ENCODE peak calls at places on chromosomes 3 and 15, in four cellular contexts. One of them, this sample, is unnamed.

GRCh38 chr3:98454929-98455328 is 8.1 kb upstream of the OR5K1 start:
- DNase-seq in naive thymus-derived CD4-positive, alpha-beta T cell: no peak
- DNase-seq in stimulated activated CD4-positive, alpha-beta T cell treated with anti-CD3 and anti-CD28 coated beads, TNF-alpha, amount 100 ng/mL, for 24 hours: no peak
- DNase-seq in stimulated activated CD8-positive, alpha-beta memory T cell treated with anti-CD3 and anti-CD28 coated beads, Interleukin-7, amount 100 ng/mL, for 4 hours: no peak
- DNase-seq in this sample: no peak

GRCh38 chr15:65368300-65368617 is 9.5 kb downstream of the IGDCC3 start:
- DNase-seq in naive thymus-derived CD4-positive, alpha-beta T cell: no peak
- DNase-seq in stimulated activated CD4-positive, alpha-beta T cell treated with anti-CD3 and anti-CD28 coated beads, TNF-alpha, amount 100 ng/mL, for 24 hours: no peak
- DNase-seq in stimulated activated CD8-positive, alpha-beta memory T cell treated with anti-CD3 and anti-CD28 coated beads, Interleukin-7, amount 100 ng/mL, for 4 hours: no peak
- DNase-seq in this sample: peak; percentile 71

GRCh38 chr3:116112686-116113085 is 332.6 kb downstream of the LSAMP start:
- DNase-seq in naive thymus-derived CD4-positive, alpha-beta T cell: no peak
- DNase-seq in stimulated activated CD4-positive, alpha-beta T cell treated with anti-CD3 and anti-CD28 coated beads, TNF-alpha, amount 100 ng/mL, for 24 hours: no peak
- DNase-seq in stimulated activated CD8-positive, alpha-beta memory T cell treated with anti-CD3 and anti-CD28 coated beads, Interleukin-7, amount 100 ng/mL, for 4 hours: no peak
- DNase-seq in this sample: no peak

GRCh38 chr3:172709776-172710708 is 825 bp downstream of the NCEH1 start:
- DNase-seq in naive thymus-derived CD4-positive, alpha-beta T cell: peak; percentile 8
- DNase-seq in stimulated activated CD4-positive, alpha-beta T cell treated with anti-CD3 and anti-CD28 coated beads, TNF-alpha, amount 100 ng/mL, for 24 hours: peak; percentile 8
- DNase-seq in stimulated activated CD8-positive, alpha-beta memory T cell treated with anti-CD3 and anti-CD28 coated beads, Interleukin-7, amount 100 ng/mL, for 4 hours: no peak
- DNase-seq in this sample: peak; percentile 48

GRCh38 chr3:55882006-55882405 is 394.9 kb upstream of the WNT5A start:
- DNase-seq in naive thymus-derived CD4-positive, alpha-beta T cell: no peak
- DNase-seq in stimulated activated CD4-positive, alpha-beta T cell treated with anti-CD3 and anti-CD28 coated beads, TNF-alpha, amount 100 ng/mL, for 24 hours: no peak
- DNase-seq in stimulated activated CD8-positive, alpha-beta memory T cell treated with anti-CD3 and anti-CD28 coated beads, Interleukin-7, amount 100 ng/mL, for 4 hours: no peak
- DNase-seq in this sample: no peak

GRCh38 chr15:54026258-54026657 is 48.0 kb downstream of the UNC13C start:
- DNase-seq in naive thymus-derived CD4-positive, alpha-beta T cell: no peak
- DNase-seq in stimulated activated CD4-positive, alpha-beta T cell treated with anti-CD3 and anti-CD28 coated beads, TNF-alpha, amount 100 ng/mL, for 24 hours: no peak
- DNase-seq in stimulated activated CD8-positive, alpha-beta memory T cell treated with anti-CD3 and anti-CD28 coated beads, Interleukin-7, amount 100 ng/mL, for 4 hours: no peak
- DNase-seq in this sample: no peak

GRCh38 chr3:172258616-172259015 is 189.6 kb downstream of the GHSR start:
- DNase-seq in naive thymus-derived CD4-positive, alpha-beta T cell: no peak
- DNase-seq in stimulated activated CD4-positive, alpha-beta T cell treated with anti-CD3 and anti-CD28 coated beads, TNF-alpha, amount 100 ng/mL, for 24 hours: no peak
- DNase-seq in stimulated activated CD8-positive, alpha-beta memory T cell treated with anti-CD3 and anti-CD28 coated beads, Interleukin-7, amount 100 ng/mL, for 4 hours: no peak
- DNase-seq in this sample: no peak

GRCh38 chr3:195746346-195746745 is 25.6 kb downstream of the MUC20 start:
- DNase-seq in naive thymus-derived CD4-positive, alpha-beta T cell: no peak
- DNase-seq in stimulated activated CD4-positive, alpha-beta T cell treated with anti-CD3 and anti-CD28 coated beads, TNF-alpha, amount 100 ng/mL, for 24 hours: no peak
- DNase-seq in stimulated activated CD8-positive, alpha-beta memory T cell treated with anti-CD3 and anti-CD28 coated beads, Interleukin-7, amount 100 ng/mL, for 4 hours: no peak
- DNase-seq in this sample: no peak

GRCh38 chr15:77160562-77161481 is 89.9 kb upstream of the TSPAN3 start:
- DNase-seq in naive thymus-derived CD4-positive, alpha-beta T cell: peak; percentile 31
- DNase-seq in stimulated activated CD4-positive, alpha-beta T cell treated with anti-CD3 and anti-CD28 coated beads, TNF-alpha, amount 100 ng/mL, for 24 hours: no peak
- DNase-seq in stimulated activated CD8-positive, alpha-beta memory T cell treated with anti-CD3 and anti-CD28 coated beads, Interleukin-7, amount 100 ng/mL, for 4 hours: no peak
- DNase-seq in this sample: no peak

GRCh38 chr3:138367912-138368311 is 19.5 kb downstream of the MRAS start:
- DNase-seq in naive thymus-derived CD4-positive, alpha-beta T cell: no peak
- DNase-seq in stimulated activated CD4-positive, alpha-beta T cell treated with anti-CD3 and anti-CD28 coated beads, TNF-alpha, amount 100 ng/mL, for 24 hours: no peak
- DNase-seq in stimulated activated CD8-positive, alpha-beta memory T cell treated with anti-CD3 and anti-CD28 coated beads, Interleukin-7, amount 100 ng/mL, for 4 hours: no peak
- DNase-seq in this sample: no peak

GRCh38 chr3:115164374-115165221 is 17.5 kb upstream of the ZBTB20 start:
- DNase-seq in naive thymus-derived CD4-positive, alpha-beta T cell: no peak
- DNase-seq in stimulated activated CD4-positive, alpha-beta T cell treated with anti-CD3 and anti-CD28 coated beads, TNF-alpha, amount 100 ng/mL, for 24 hours: no peak
- DNase-seq in stimulated activated CD8-positive, alpha-beta memory T cell treated with anti-CD3 and anti-CD28 coated beads, Interleukin-7, amount 100 ng/mL, for 4 hours: no peak
- DNase-seq in this sample: no peak

GRCh38 chr3:105827959-105828358 is 40.9 kb downstream of the CBLB start:
- DNase-seq in naive thymus-derived CD4-positive, alpha-beta T cell: no peak
- DNase-seq in stimulated activated CD4-positive, alpha-beta T cell treated with anti-CD3 and anti-CD28 coated beads, TNF-alpha, amount 100 ng/mL, for 24 hours: no peak
- DNase-seq in stimulated activated CD8-positive, alpha-beta memory T cell treated with anti-CD3 and anti-CD28 coated beads, Interleukin-7, amount 100 ng/mL, for 4 hours: no peak
- DNase-seq in this sample: peak; percentile 31

GRCh38 chr3:136728434-136728833 is 23.7 kb downstream of the STAG1 start:
- DNase-seq in naive thymus-derived CD4-positive, alpha-beta T cell: no peak
- DNase-seq in stimulated activated CD4-positive, alpha-beta T cell treated with anti-CD3 and anti-CD28 coated beads, TNF-alpha, amount 100 ng/mL, for 24 hours: no peak
- DNase-seq in stimulated activated CD8-positive, alpha-beta memory T cell treated with anti-CD3 and anti-CD28 coated beads, Interleukin-7, amount 100 ng/mL, for 4 hours: no peak
- DNase-seq in this sample: no peak